ENCODE peak calls at places on chromosomes 13 and 19, in nine cellular contexts. Q is lung, S is AG04450, V is suprapubic skin, Z is left ventricle myocardium inferior, L is tibial artery, H is brain microvascular endothelial cell, M is tibial nerve, G is breast epithelium. C is an unnamed sample. For H3K27me3, the result is how much of the 10 kb centered on the place peaks cover.

GRCh38 chr19:3179739-3180293 is 1.2 kb downstream of the S1PR4 start:
- DNase-seq in Q (no peak), Z (no peak), L (peak), M (no peak), G (no peak), H (no peak), V (no peak), S (no peak), C (peak)

GRCh38 chr19:10086032-10086903 is at the start of gene SHFL:
- DNase-seq in S (no peak), M (peak), L (peak), V (no peak), Q (peak), G (peak), Z (peak), H (peak), C (peak)

GRCh38 chr13:41004875-41005693 is 14.0 kb downstream of the ELF1 start:
- DNase-seq in M (no peak), V (no peak), Z (no peak), H (no peak), Q (no peak), S (no peak), L (no peak), G (no peak), C (peak)

GRCh38 chr13:53848546-53848945 is 819.9 kb downstream of the OLFM4 start:
- DNase-seq in M (no peak), L (no peak), H (no peak), V (no peak), Q (no peak), G (no peak), S (no peak), Z (no peak), C (no peak)

GRCh38 chr19:41351339-41352245 is 2.1 kb downstream of the TGFB1 start:
- DNase-seq in S (no peak), G (no peak), Z (peak), M (peak), V (peak), H (peak), L (peak), Q (peak), C (peak)

GRCh38 chr19:24003537-24003936 is 83.5 kb upstream of the ZNF254 start:
- DNase-seq in H (no peak), Z (no peak), S (no peak), V (no peak), L (no peak), G (no peak), M (no peak), Q (no peak), C (no peak)

GRCh38 chr13:23578411-23579071 is 8.3 kb downstream of the TNFRSF19 start:
- DNase-seq in L (peak), Z (peak), G (peak), M (peak), S (peak), V (peak), H (peak), Q (peak), C (peak)

GRCh38 chr19:38734426-38735256 is 9.6 kb downstream of the CAPN12 start:
- DNase-seq in Z (no peak), M (no peak), G (peak), S (no peak), H (no peak), Q (no peak), V (no peak), L (peak), C (peak)

GRCh38 chr19:29293736-29294342 is 80.9 kb upstream of the UQCRFS1 start:
- DNase-seq in V (no peak), L (peak), M (no peak), Z (no peak), G (no peak), H (no peak), S (no peak), Q (no peak), C (no peak)

GRCh38 chr13:100262404-100262803 is 173.5 kb downstream of the PCCA start:
- DNase-seq in V (no peak), Q (no peak), L (no peak), G (no peak), H (no peak), M (no peak), Z (no peak), S (no peak), C (no peak)

GRCh38 chr13:73870036-73870741 is 264.0 kb downstream of the KLF12 start:
- DNase-seq in S (no peak), H (no peak), G (no peak), M (no peak), L (no peak), V (no peak), Z (no peak), Q (no peak), C (no peak)

GRCh38 chr13:108835082-108835481 is 205.7 kb downstream of the MYO16 start:
- DNase-seq in G (no peak), V (no peak), Z (no peak), S (no peak), L (no peak), H (no peak), Q (no peak), M (no peak), C (no peak)

GRCh38 chr19:40688294-40688693 is 2.2 kb downstream of the NUMBL start:
- DNase-seq in Z (no peak), Q (no peak), G (no peak), H (no peak), S (no peak), V (no peak), M (no peak), L (no peak), C (no peak)

GRCh38 chr13:75076476-75076875 is 405.5 kb downstream of the TBC1D4 start:
- DNase-seq in Z (no peak), Q (no peak), H (no peak), L (no peak), V (no peak), G (no peak), S (no peak), M (no peak), C (no peak)

GRCh38 chr19:31223805-31224534 is 125.3 kb downstream of the TSHZ3 start:
- DNase-seq in V (no peak), M (no peak), Q (no peak), H (peak), S (peak), G (no peak), L (no peak), Z (no peak), C (no peak)

GRCh38 chr19:35178701-35179100 is 24.2 kb downstream of the FXYD5 start:
- DNase-seq in G (no peak), M (peak), H (no peak), Z (no peak), S (no peak), V (no peak), Q (no peak), L (no peak), C (no peak)

GRCh38 chr13:73451120-73452029 is 392.6 kb downstream of the KLF5 start:
- DNase-seq in Q (no peak), Z (no peak), S (no peak), V (no peak), M (no peak), L (no peak), H (no peak), G (no peak), C (no peak)

GRCh38 chr13:113948034-113948742 is 25.7 kb downstream of the C13orf46 start:
- DNase-seq in H (no peak), Q (no peak), S (no peak), G (no peak), L (no peak), V (peak), M (no peak), Z (peak), C (no peak)

GRCh38 chr19:42175952-42176648 is 41.4 kb downstream of the DEDD2 start:
- DNase-seq in M (no peak), G (no peak), Q (no peak), L (no peak), S (no peak), V (no peak), Z (no peak), H (no peak), C (no peak)

GRCh38 chr13:72043361-72043760 is 176.4 kb upstream of the DACH1 start:
- DNase-seq in V (no peak), H (no peak), M (no peak), S (no peak), Z (no peak), G (no peak), Q (no peak), L (no peak), C (no peak)

GRCh38 chr19:53519431-53519830 is 18.5 kb upstream of the ZNF331 start:
- DNase-seq in M (no peak), L (no peak), G (no peak), Z (no peak), S (no peak), Q (no peak), V (no peak), H (no peak), C (no peak)

GRCh38 chr13:23674795-23675640 is 104.8 kb downstream of the TNFRSF19 start:
- DNase-seq in G (no peak), V (no peak), Z (no peak), L (no peak), Q (no peak), H (peak), M (no peak), S (peak), C (no peak)

GRCh38 chr13:106357198-106357597 is 178.3 kb downstream of the EFNB2 start:
- DNase-seq in H (no peak), Z (no peak), G (no peak), Q (no peak), S (no peak), V (no peak), M (no peak), L (no peak), C (no peak)

GRCh38 chr19:10209305-10209704 is 14.6 kb upstream of the DNMT1 start:
- DNase-seq in H (peak), V (no peak), Z (no peak), M (no peak), G (no peak), Q (no peak), L (no peak), S (no peak), C (no peak)

GRCh38 chr19:9945319-9945966 is 9.1 kb upstream of the OLFM2 start:
- DNase-seq in L (peak), Z (peak), M (peak), G (peak), S (peak), H (peak), Q (peak), V (peak), C (no peak)

GRCh38 chr19:32017341-32017948 is 328.0 kb upstream of the ZNF507 start:
- DNase-seq in Z (no peak), Q (no peak), M (peak), V (no peak), H (no peak), L (no peak), S (no peak), G (no peak), C (no peak)

GRCh38 chr19:14347999-14348889 is 33.0 kb upstream of the ADGRE5 start:
- DNase-seq in Z (peak), L (peak), M (peak), Q (peak), H (no peak), G (peak), V (no peak), S (no peak), C (peak)

GRCh38 chr19:9584073-9584833 is at the start of gene ZNF121:
- DNase-seq in S (peak), V (peak), Z (peak), G (peak), Q (peak), H (peak), M (peak), L (peak), C (peak)

GRCh38 chr13:33372251-33372919 is 86.8 kb upstream of the STARD13 start:
- DNase-seq in G (no peak), Z (no peak), V (no peak), Q (no peak), S (no peak), H (no peak), M (no peak), L (no peak), C (no peak)

GRCh38 chr19:49441210-49441959 is at the start of gene SLC17A7:
- DNase-seq in M (peak), Z (peak), S (no peak), V (peak), L (peak), G (no peak), Q (no peak), H (no peak), C (peak)

GRCh38 chr19:49440439-49441209 is 703 bp downstream of the SLC17A7 start:
- DNase-seq in H (no peak), S (no peak), G (no peak), L (no peak), Q (no peak), Z (no peak), V (no peak), M (peak), C (no peak)

GRCh38 chr19:49442354-49442753 is 1.0 kb upstream of the SLC17A7 start:
- DNase-seq in M (peak), Q (no peak), G (peak), L (peak), Z (peak), V (peak), S (no peak), H (no peak), C (no peak)

GRCh38 chr19:49442793-49443365 is 1.6 kb upstream of the SLC17A7 start:
- DNase-seq in S (peak), G (peak), H (peak), M (peak), V (peak), Z (peak), Q (peak), L (peak), C (peak)

DNA sequence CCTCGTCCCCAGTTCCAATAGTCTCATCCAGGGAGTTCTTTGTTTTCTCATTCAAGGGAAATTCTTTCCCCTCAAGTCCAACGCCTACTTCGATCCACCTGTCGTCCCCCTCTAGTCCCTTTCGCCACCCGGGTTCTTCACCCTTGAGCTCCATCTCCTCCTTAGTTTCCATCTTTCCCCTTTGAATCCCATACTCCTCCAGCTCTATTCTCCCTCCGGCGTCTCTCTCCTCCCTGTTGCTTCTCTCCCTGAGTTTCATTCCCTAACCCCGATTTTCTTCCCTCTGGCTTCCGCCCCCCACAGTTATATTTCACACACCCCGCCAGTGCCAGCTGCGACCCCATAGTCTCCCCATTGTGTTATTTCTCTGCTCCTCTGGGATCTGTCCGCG is 628 bp upstream of the SLC17A7 start:
- DNase-seq in V (no peak), H (no peak), Z (no peak), M (no peak), G (no peak), Q (no peak), S (no peak), L (no peak), C (no peak)
- H3K4me3 ChIP-seq in V (peak), H (no peak), Z (peak), M (peak), G (peak), Q (no peak), S (no peak), L (peak), C (no peak)

GRCh38 chr19:48714759-48715261 is 4.7 kb downstream of the MAMSTR start:
- DNase-seq in M (no peak), V (no peak), S (no peak), L (no peak), G (no peak), H (no peak), Q (no peak), Z (no peak), C (no peak)

GRCh38 chr19:48713864-48714755 is 5.4 kb downstream of the MAMSTR start:
- DNase-seq in S (peak), Q (peak), Z (peak), H (peak), L (peak), M (peak), G (peak), V (peak), C (peak)

GRCh38 chr19:48711106-48711662 is 8.3 kb downstream of the MAMSTR start:
- DNase-seq in Z (no peak), H (no peak), G (no peak), Q (no peak), M (no peak), V (no peak), S (no peak), L (no peak), C (no peak)

GRCh38 chr19:48715276-48715675 is 4.2 kb downstream of the MAMSTR start:
- DNase-seq in Q (no peak), M (no peak), G (no peak), V (peak), S (no peak), L (no peak), H (no peak), Z (no peak), C (no peak)

DNA sequence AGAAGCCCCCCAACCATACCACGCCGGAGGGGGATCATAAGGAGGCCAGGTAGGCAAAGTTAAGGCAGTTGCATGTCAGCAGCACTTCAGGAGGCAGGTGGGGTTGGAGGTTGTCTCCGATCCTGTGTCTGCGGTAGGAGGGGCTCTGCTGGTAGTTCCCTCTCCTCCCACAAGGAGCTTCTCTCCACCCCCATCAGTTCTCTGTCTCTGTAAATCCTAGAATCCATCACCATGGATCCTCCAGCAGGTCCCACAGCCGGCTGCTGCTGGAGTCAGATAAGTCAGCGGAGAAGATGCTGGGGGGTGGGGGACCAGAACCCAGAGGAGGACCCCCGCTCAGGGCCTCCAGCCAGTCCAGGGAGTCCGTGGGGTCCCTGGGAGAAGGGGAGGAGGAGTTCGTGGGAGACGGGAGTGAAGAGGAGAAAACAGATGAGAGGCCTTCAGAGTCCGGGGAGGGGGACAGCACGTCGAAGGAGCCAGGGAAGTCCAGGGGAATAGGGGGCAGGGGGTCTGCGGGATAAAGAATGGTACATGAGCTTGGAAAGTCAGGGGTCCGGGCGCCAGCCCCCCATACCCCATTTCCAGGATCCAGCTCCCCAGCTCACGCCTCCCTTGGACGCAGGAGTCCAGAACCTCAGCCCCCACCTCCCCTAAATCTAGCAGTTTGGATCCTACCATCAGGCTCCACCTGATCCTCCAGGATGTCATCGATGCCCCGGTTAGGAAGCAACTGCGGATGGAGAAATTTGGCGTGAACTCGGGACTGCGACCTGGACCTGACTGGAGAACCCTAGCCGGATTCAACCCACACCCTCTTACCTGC is 6.3 kb downstream of the MAMSTR start:
- DNase-seq in S (no peak), H (peak), Z (no peak), M (no peak), V (no peak), L (no peak), Q (no peak), G (no peak), C (no peak)
- TF ChIP-seq CTCF in S (peak), H (peak), Z (peak), M (no peak), V (no peak), L (no peak), Q (no peak), G (no peak), C (no peak)

GRCh38 chr19:50325310-50326100 is 3.7 kb downstream of the KCNC3 start:
- DNase-seq in Z (peak), M (no peak), L (no peak), V (peak), H (peak), Q (peak), S (no peak), G (no peak), C (peak)

GRCh38 chr19:50322234-50322633 is 6.9 kb downstream of the KCNC3 start:
- DNase-seq in V (no peak), Z (no peak), L (no peak), S (no peak), G (no peak), H (no peak), M (no peak), Q (no peak), C (no peak)

GRCh38 chr19:50324331-50324730 is 4.8 kb downstream of the KCNC3 start:
- DNase-seq in Q (no peak), L (no peak), S (no peak), V (no peak), Z (no peak), G (no peak), M (no peak), H (no peak), C (no peak)

GRCh38 chr19:50322931-50323781 is 6.0 kb downstream of the KCNC3 start:
- DNase-seq in M (no peak), G (no peak), Q (no peak), V (no peak), Z (no peak), L (no peak), H (no peak), S (no peak), C (no peak)

GRCh38 chr19:50323782-50324133 is 5.4 kb downstream of the KCNC3 start:
- DNase-seq in S (no peak), V (no peak), Z (no peak), Q (no peak), H (no peak), G (no peak), M (no peak), L (no peak), C (no peak)
- H3K27me3 ChIP-seq in S (under half), V (under half), Z (under half), Q (under half), H (under half), G (under half), M (under half), L (under half), C (under half)

GRCh38 chr13:112657850-112658445 is 31.9 kb upstream of the ATP11A start:
- DNase-seq in Q (no peak), G (peak), M (no peak), S (peak), H (peak), L (no peak), V (no peak), Z (no peak), C (no peak)
- H3K4me3 ChIP-seq in Q (no peak), G (no peak), M (no peak), S (no peak), H (no peak), L (no peak), V (no peak), Z (no peak), C (no peak)

DNA sequence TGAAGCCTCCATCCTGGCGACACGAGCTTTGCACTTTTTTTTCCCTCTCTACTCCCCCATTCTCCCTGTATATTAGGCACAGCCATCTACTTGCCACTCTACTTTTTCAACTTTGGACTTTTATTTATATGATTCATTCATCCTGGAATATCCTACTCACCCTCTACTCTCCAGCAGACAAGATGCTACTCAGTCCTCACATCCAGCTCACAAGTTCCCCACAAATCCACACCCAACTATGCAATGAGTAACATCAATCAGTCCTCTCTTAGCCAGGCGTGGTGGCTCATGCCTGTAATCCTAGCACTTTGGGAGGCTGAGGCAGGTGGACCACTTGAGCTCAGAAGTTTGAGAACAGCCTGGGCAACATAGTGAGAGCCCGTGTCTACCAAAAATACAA is 23.9 kb upstream of the URAD start:
- DNase-seq in G (no peak), S (no peak), H (no peak), Q (no peak), V (no peak), L (no peak), M (no peak), Z (no peak), C (no peak)
- TF ChIP-seq CTCF in G (no peak), S (no peak), H (no peak), Q (no peak), V (no peak), L (no peak), M (no peak), Z (no peak), C (no peak)